ENCODE peak calls at places on chromosome 5, in five cellular contexts. Y, H, L, K and X are unnamed samples.

GRCh38 chr5:73280821-73281746 is 108.1 kb downstream of the TMEM174 start:
- DNase-seq in Y (no peak), H (no peak), L (peak; percentile 50), K (no peak), X (no peak)

GRCh38 chr5:7420506-7421280 is 24.8 kb downstream of the ADCY2 start:
- DNase-seq in Y (no peak), H (no peak), L (no peak), K (no peak), X (no peak)

GRCh38 chr5:761854-762685 is 22.5 kb downstream of the ZDHHC11B start:
- DNase-seq in Y (no peak), H (no peak), L (peak; percentile 83), K (no peak), X (no peak)

GRCh38 chr5:16304846-16305245 is 125.3 kb upstream of the MARCHF11 start:
- DNase-seq in Y (no peak), H (no peak), L (no peak), K (no peak), X (no peak)

GRCh38 chr5:87300744-87301143 is 33.1 kb downstream of the RASA1 start:
- DNase-seq in Y (peak; percentile 13), H (no peak), L (peak; percentile 2), K (peak; percentile 32), X (no peak)

GRCh38 chr5:135747824-135748223 is 86.6 kb upstream of the SLC25A48 start:
- DNase-seq in Y (no peak), H (no peak), L (no peak), K (no peak), X (no peak)

GRCh38 chr5:100900796-100901731 is 2.0 kb downstream of the ST8SIA4 start:
- DNase-seq in Y (no peak), H (no peak), L (no peak), K (peak; percentile 40), X (peak; percentile 82)

GRCh38 chr5:170722316-170722715 is 61.2 kb upstream of the GABRP start:
- DNase-seq in Y (no peak), H (no peak), L (no peak), K (no peak), X (no peak)

GRCh38 chr5:78546597-78546996 is 102.0 kb downstream of the LHFPL2 start:
- DNase-seq in Y (peak; percentile 49), H (no peak), L (no peak), K (no peak), X (no peak)

GRCh38 chr5:10863763-10864383 is 102.8 kb upstream of the DAP start:
- DNase-seq in Y (peak; percentile 33), H (peak; percentile 44), L (peak; percentile 76), K (peak; percentile 80), X (peak; percentile 8)

GRCh38 chr5:14185336-14186131 is 42.4 kb downstream of the TRIO start:
- DNase-seq in Y (no peak), H (no peak), L (no peak), K (no peak), X (no peak)

GRCh38 chr5:160039810-160040470 is 31.0 kb downstream of the TTC1 start:
- DNase-seq in Y (peak; percentile 7), H (no peak), L (no peak), K (no peak), X (no peak)

GRCh38 chr5:80072103-80073073 is 37.2 kb downstream of the THBS4 start:
- DNase-seq in Y (no peak), H (no peak), L (no peak), K (no peak), X (no peak)

GRCh38 chr5:1256776-1257175 is 31.6 kb downstream of the SLC6A18 start:
- DNase-seq in Y (no peak), H (no peak), L (no peak), K (no peak), X (no peak)

GRCh38 chr5:174086751-174087150 is 41.2 kb downstream of the NSG2 start:
- DNase-seq in Y (no peak), H (no peak), L (no peak), K (no peak), X (no peak)

DNA sequence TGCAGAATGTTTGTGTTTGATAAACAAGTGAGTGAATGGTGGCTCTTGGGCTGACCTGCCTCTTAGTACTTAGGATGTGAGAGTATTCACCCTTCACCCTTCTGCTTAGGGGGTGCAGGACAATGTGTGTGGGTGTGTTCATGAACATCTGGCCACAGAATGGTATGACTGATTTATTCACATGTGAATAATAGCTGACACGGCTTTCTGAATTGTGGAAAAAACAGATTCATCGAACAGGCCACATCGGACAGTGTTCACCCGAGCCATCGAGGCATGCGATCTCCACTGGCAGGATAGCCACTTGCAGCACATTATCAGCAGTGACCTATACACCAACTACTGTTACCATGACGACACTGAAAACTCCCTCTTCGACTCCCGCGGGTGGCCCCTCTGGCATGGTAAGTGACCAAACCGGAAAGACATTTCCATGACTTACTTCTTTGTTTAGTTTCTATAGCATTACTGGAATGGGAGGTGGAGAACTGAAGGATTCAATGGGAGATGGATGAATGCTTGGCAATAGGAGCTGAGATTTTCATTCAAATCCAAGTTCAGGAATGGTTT is 193.6 kb downstream of the ZSWIM6 start:
- DNase-seq in Y (no peak), H (no peak), L (no peak), K (no peak), X (no peak)
- TF ChIP-seq EP300 in Y (no peak), H (no peak), L (no peak), K (no peak), X (no peak)

GRCh38 chr5:64625678-64626077 is 64.6 kb upstream of the SHISAL2B start:
- DNase-seq in Y (no peak), H (no peak), L (no peak), K (peak; percentile 15), X (no peak)
- TF ChIP-seq RAD21 in Y (no peak), H (no peak), L (no peak), K (no peak), X (no peak)

GRCh38 chr5:75612211-75612579 is 942 bp downstream of the ANKDD1B start:
- DNase-seq in Y (no peak), H (no peak), L (no peak), K (no peak), X (no peak)
- TF ChIP-seq JUND in Y (no peak), H (no peak), L (no peak), K (no peak), X (no peak)

DNA sequence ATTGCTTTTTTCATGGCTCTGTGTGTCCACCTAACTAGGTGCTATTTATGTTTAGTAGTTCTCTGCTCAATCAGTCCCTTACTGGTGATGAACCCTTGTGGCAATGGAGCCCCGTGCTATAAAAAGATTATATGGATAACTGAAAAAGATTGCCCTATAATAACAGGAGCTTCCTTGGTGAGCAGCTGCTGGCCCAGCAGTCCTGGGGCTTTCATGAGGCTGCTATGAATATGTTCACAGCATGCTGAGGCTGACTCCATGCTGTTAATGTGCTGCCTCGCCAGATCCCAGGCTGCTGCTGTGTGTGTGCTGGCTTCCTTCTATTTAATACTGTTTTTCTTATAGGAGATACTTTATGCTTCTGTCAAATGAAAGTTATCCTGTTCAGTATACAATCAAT is 357.5 kb downstream of the TAF11L14 start:
- DNase-seq in Y (no peak), H (no peak), L (no peak), K (no peak), X (no peak)
- TF ChIP-seq EP300 in Y (no peak), H (no peak), L (no peak), K (no peak), X (no peak)

GRCh38 chr5:180601591-180602480 is 10.5 kb upstream of the SCGB3A1 start:
- DNase-seq in Y (no peak), H (no peak), L (peak; percentile 40), K (no peak), X (no peak)
- TF ChIP-seq RAD21 in Y (no peak), H (no peak), L (no peak), K (no peak), X (no peak)

GRCh38 chr5:125655156-125655555 is 768.1 kb upstream of the GRAMD2B start:
- DNase-seq in Y (no peak), H (no peak), L (no peak), K (no peak), X (no peak)

GRCh38 chr5:125659316-125660071 is 763.7 kb upstream of the GRAMD2B start:
- DNase-seq in Y (no peak), H (no peak), L (no peak), K (no peak), X (no peak)

GRCh38 chr5:125661584-125661983 is 761.6 kb upstream of the GRAMD2B start:
- DNase-seq in Y (no peak), H (no peak), L (no peak), K (no peak), X (no peak)

GRCh38 chr5:125657936-125658335 is 765.3 kb upstream of the GRAMD2B start:
- DNase-seq in Y (no peak), H (no peak), L (no peak), K (no peak), X (no peak)

GRCh38 chr5:125660231-125660895 is 762.8 kb upstream of the GRAMD2B start:
- DNase-seq in Y (no peak), H (no peak), L (no peak), K (no peak), X (no peak)
- TF ChIP-seq JUND in Y (no peak), H (no peak), L (no peak), K (no peak), X (no peak)

GRCh38 chr5:124040799-124041198 is 528.8 kb downstream of the CSNK1G3 start:
- DNase-seq in Y (no peak), H (no peak), L (no peak), K (no peak), X (no peak)
- TF ChIP-seq EP300 in Y (no peak), H (no peak), L (no peak), K (no peak), X (no peak)

DNA sequence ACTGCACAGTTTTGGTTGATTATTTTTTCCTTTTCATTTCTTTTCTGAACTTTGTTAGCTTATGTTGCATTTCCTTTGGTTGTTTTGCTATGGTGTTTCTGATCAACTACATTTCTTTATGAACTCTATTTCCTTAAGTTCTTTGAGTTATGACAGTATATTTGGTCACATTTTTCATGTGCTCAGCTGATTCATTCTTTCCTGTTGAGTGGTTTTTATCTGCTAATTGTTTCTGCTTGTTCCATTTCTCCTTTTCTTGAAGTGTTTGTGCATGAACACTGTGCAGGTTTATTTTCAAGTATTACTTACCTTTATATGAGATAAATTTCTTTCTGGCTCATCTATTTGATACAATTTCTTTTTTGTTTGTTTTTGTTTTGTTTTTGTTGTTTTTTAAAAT is 50.9 kb upstream of the MACIR start:
- DNase-seq in Y (no peak), H (no peak), L (no peak), K (no peak), X (no peak)
- TF ChIP-seq RAD21 in Y (no peak), H (no peak), L (no peak), K (no peak), X (no peak)